ENCODE peak calls at places on chromosomes 7 and 10, in eight cellular contexts. W is IMR-90; L is OCI-LY7; J is CD4-positive, alpha-beta T cell; C is lower lobe of right lung; X is A549; B is GM13977; S is heart left ventricle. O is an unnamed sample.

GRCh38 chr7:129607471-129608120 is 3.9 kb upstream of the NRF1 start:
- DNase-seq in W (no peak), L (peak), J (peak), C (no peak), X (peak), B (peak), S (no peak), O (peak)

GRCh38 chr10:122864901-122865300 is 14.5 kb downstream of the FAM24B start:
- DNase-seq in W (peak), L (no peak), J (no peak), C (no peak), X (peak), B (no peak), S (no peak), O (no peak)

GRCh38 chr10:83023647-83024046 is 1115.7 kb upstream of the GHITM start:
- DNase-seq in W (no peak), L (no peak), J (no peak), C (no peak), X (no peak), B (no peak), S (no peak), O (no peak)

GRCh38 chr7:110119883-110120581 is 970.9 kb upstream of the LRRN3 start:
- DNase-seq in W (peak), L (no peak), J (no peak), C (no peak), X (no peak), B (no peak), S (no peak), O (no peak)

GRCh38 chr7:8259586-8260222 is 2.3 kb downstream of the ICA1 start:
- DNase-seq in W (no peak), L (no peak), J (no peak), C (no peak), X (no peak), B (no peak), S (no peak), O (no peak)

GRCh38 chr10:9081988-9082387 is 1027.5 kb downstream of the GATA3 start:
- DNase-seq in W (no peak), L (no peak), J (no peak), C (no peak), X (no peak), B (no peak), S (no peak), O (peak)

GRCh38 chr10:21261705-21262285 is 263.7 kb downstream of the SKIDA1 start:
- DNase-seq in W (no peak), L (no peak), J (no peak), C (no peak), X (no peak), B (no peak), S (no peak), O (no peak)

GRCh38 chr10:4812952-4813351 is 13.1 kb upstream of the AKR1E2 start:
- DNase-seq in W (peak), L (no peak), J (no peak), C (no peak), X (peak), B (no peak), S (no peak), O (no peak)

GRCh38 chr10:23472181-23472580 is 33.3 kb downstream of the OTUD1 start:
- DNase-seq in W (no peak), L (no peak), J (no peak), C (no peak), X (no peak), B (no peak), S (no peak), O (no peak)

GRCh38 chr10:29648983-29649268 is 14.2 kb upstream of the SVIL start:
- DNase-seq in W (peak), L (no peak), J (no peak), C (no peak), X (no peak), B (no peak), S (no peak), O (no peak)

GRCh38 chr10:49611815-49612512 is 1.9 kb downstream of the SLC18A3 start:
- DNase-seq in W (no peak), L (no peak), J (no peak), C (no peak), X (no peak), B (peak), S (peak), O (no peak)

GRCh38 chr7:82443801-82444219 is 233 bp upstream of the CACNA2D1 start:
- DNase-seq in W (peak), L (no peak), J (no peak), C (peak), X (peak), B (peak), S (peak), O (no peak)

GRCh38 chr10:7652121-7652520 is 14.6 kb downstream of the ITIH5 start:
- DNase-seq in W (no peak), L (no peak), J (no peak), C (no peak), X (no peak), B (no peak), S (no peak), O (no peak)

GRCh38 chr7:94696981-94697670 is 41.2 kb upstream of the SGCE start:
- DNase-seq in W (peak), L (no peak), J (no peak), C (no peak), X (peak), B (no peak), S (peak), O (no peak)

GRCh38 chr10:72738476-72738875 is 46.5 kb downstream of the MCU start:
- DNase-seq in W (no peak), L (no peak), J (no peak), C (no peak), X (no peak), B (no peak), S (no peak), O (no peak)

GRCh38 chr7:14195896-14196295 is 206.4 kb upstream of the ETV1 start:
- DNase-seq in W (no peak), L (no peak), J (no peak), C (no peak), X (no peak), B (no peak), S (no peak), O (no peak)

GRCh38 chr7:51455513-51455912 is 138.9 kb upstream of the COBL start:
- DNase-seq in W (no peak), L (no peak), J (no peak), C (no peak), X (no peak), B (no peak), S (no peak), O (no peak)

GRCh38 chr10:117865945-117866344 is 180.8 kb downstream of the RAB11FIP2 start:
- DNase-seq in W (no peak), L (no peak), J (no peak), C (no peak), X (no peak), B (no peak), S (no peak), O (no peak)

GRCh38 chr10:124608093-124608721 is 136.0 kb downstream of the FAM53B start:
- DNase-seq in W (no peak), L (no peak), J (no peak), C (no peak), X (no peak), B (no peak), S (no peak), O (no peak)

GRCh38 chr10:122294511-122295422 is 23.7 kb downstream of the BTBD16 start:
- DNase-seq in W (no peak), L (no peak), J (no peak), C (no peak), X (no peak), B (no peak), S (no peak), O (no peak)

GRCh38 chr7:18040196-18040595 is 12.6 kb upstream of the PRPS1L1 start:
- DNase-seq in W (peak), L (no peak), J (no peak), C (no peak), X (no peak), B (no peak), S (no peak), O (no peak)

GRCh38 chr10:132434405-132435005 is 37.5 kb downstream of the PWWP2B start:
- DNase-seq in W (no peak), L (peak), J (no peak), C (peak), X (no peak), B (no peak), S (peak), O (peak)

GRCh38 chr7:50185951-50186697 is 93.1 kb upstream of the ZPBP start:
- DNase-seq in W (no peak), L (no peak), J (no peak), C (no peak), X (no peak), B (no peak), S (no peak), O (no peak)

GRCh38 chr7:155203882-155204691 is 93.6 kb upstream of the INSIG1 start:
- DNase-seq in W (no peak), L (no peak), J (no peak), C (no peak), X (no peak), B (no peak), S (no peak), O (no peak)

GRCh38 chr10:15588635-15589081 is 131.1 kb downstream of the ITGA8 start:
- DNase-seq in W (no peak), L (no peak), J (no peak), C (no peak), X (no peak), B (no peak), S (no peak), O (no peak)

GRCh38 chr7:131836733-131837132 is 280.3 kb upstream of the PODXL start:
- DNase-seq in W (no peak), L (no peak), J (no peak), C (no peak), X (no peak), B (no peak), S (no peak), O (no peak)

GRCh38 chr7:151705744-151706567 is 171.0 kb downstream of the PRKAG2 start:
- DNase-seq in W (peak), L (peak), J (no peak), C (peak), X (peak), B (peak), S (no peak), O (peak)

GRCh38 chr10:125538947-125539649 is 143.9 kb downstream of the TEX36 start:
- DNase-seq in W (no peak), L (no peak), J (no peak), C (no peak), X (no peak), B (no peak), S (peak), O (no peak)

GRCh38 chr7:114944742-114945625 is 23.1 kb downstream of the MDFIC start:
- DNase-seq in W (peak), L (no peak), J (no peak), C (peak), X (no peak), B (no peak), S (peak), O (no peak)

DNA sequence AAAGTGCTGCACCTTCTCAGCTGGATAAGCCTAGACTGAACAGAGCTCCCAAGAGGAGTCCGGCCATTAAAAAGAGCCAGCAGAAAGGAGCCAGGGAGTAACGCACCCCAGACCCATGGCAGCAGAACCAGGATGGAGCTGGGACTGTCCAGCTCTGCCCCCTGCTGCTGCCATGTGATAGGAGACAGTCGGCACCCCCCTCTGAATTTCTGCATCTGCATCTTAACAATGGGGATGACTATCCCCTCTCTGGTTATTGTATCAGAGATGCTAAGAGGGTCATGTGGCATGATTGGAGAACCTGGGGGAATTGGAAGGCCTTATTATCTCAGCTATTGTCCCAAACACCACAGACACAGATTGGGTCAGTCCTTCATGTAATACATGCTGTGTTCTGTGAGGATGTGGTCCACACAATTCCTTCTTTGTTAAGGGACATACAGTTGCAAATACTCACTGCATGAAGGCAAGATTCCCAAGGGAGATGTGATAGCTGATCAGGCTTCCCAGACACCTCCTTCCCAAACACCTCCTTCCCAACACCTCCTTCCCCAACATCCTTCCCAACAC is 29.3 kb downstream of the PLEKHS1 start:
- DNase-seq in W (no peak), L (no peak), J (no peak), C (no peak), X (no peak), B (no peak), S (no peak), O (peak)
- TF ChIP-seq CTCF in W (no peak), L (no peak), J (no peak), C (no peak), X (no peak), B (peak), S (no peak), O (no peak)

DNA sequence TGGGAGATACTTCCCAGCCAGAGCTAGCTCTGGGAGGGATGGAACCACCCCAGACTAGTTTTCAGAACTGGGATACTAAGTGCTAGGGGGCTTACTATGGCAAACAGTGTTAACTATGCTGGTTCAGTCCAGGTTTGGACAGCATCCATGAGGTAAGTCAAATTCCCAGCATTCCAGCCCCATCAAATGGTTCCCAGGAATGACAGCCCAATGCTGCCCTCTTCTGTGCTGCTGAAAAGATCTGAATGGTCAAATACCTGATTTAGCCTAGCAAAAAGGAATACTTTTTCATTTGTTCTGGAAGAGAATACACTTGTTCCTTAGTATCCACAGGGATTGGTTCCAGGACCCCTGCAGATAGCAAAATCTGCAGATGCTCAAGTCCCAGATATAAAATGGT is 141.8 kb upstream of the CCDC6 start:
- DNase-seq in W (no peak), L (no peak), J (no peak), C (no peak), X (no peak), B (no peak), S (no peak), O (no peak)
- TF ChIP-seq CTCF in W (peak), L (peak), J (no peak), C (peak), X (peak), B (peak), S (peak), O (no peak)

GRCh38 chr7:30226593-30227268 is 57.7 kb upstream of the ZNRF2 start:
- DNase-seq in W (no peak), L (no peak), J (no peak), C (peak), X (peak), B (no peak), S (no peak), O (no peak)
- TF ChIP-seq CTCF in W (no peak), L (peak), J (no peak), C (peak), X (peak), B (no peak), S (no peak), O (no peak)

DNA sequence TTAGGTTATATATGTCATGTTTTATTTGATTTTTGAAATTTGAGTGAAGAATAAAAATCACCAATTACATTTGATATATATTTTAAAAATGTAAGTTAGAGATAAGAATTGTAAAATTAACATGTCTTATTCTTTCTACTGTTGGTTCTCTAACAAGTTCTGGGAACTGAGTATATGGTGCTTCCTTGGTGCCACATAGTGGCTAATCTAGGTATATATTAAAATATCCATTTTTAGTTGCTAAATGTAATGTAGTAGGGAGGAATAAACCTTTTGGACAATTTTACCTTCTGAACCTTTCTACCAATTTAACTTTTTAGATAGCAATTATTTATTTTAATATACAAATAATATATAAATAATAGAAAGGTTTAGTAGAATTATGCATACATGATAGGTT is 17.5 kb downstream of the CFAP69 start:
- DNase-seq in W (peak), L (peak), J (no peak), C (no peak), X (peak), B (peak), S (no peak), O (no peak)
- TF ChIP-seq CTCF in W (peak), L (peak), J (peak), C (peak), X (peak), B (peak), S (peak), O (peak)

GRCh38 chr7:96427143-96427542 is 105.2 kb upstream of the SLC25A13 start:
- DNase-seq in W (no peak), L (no peak), J (no peak), C (no peak), X (no peak), B (no peak), S (no peak), O (no peak)
- TF ChIP-seq CTCF in W (no peak), L (no peak), J (no peak), C (no peak), X (no peak), B (no peak), S (no peak), O (no peak)

GRCh38 chr7:78768859-78769258 is 684.6 kb downstream of the MAGI2 start:
- DNase-seq in W (no peak), L (no peak), J (no peak), C (no peak), X (no peak), B (no peak), S (no peak), O (no peak)
- TF ChIP-seq CTCF in W (no peak), L (no peak), J (no peak), C (no peak), X (no peak), B (no peak), S (no peak), O (no peak)

GRCh38 chr7:75739796-75740672 is 1.3 kb upstream of the HIP1 start:
- DNase-seq in W (peak), L (peak), J (no peak), C (no peak), X (no peak), B (peak), S (no peak), O (peak)

GRCh38 chr7:75737856-75738603 is 711 bp downstream of the HIP1 start:
- DNase-seq in W (no peak), L (peak), J (no peak), C (no peak), X (no peak), B (no peak), S (peak), O (no peak)

GRCh38 chr7:75740846-75741497 is 2.2 kb upstream of the HIP1 start:
- DNase-seq in W (no peak), L (peak), J (no peak), C (peak), X (no peak), B (peak), S (peak), O (no peak)

GRCh38 chr7:75738604-75738974 is at the start of gene HIP1:
- DNase-seq in W (no peak), L (no peak), J (no peak), C (no peak), X (no peak), B (no peak), S (no peak), O (no peak)

DNA sequence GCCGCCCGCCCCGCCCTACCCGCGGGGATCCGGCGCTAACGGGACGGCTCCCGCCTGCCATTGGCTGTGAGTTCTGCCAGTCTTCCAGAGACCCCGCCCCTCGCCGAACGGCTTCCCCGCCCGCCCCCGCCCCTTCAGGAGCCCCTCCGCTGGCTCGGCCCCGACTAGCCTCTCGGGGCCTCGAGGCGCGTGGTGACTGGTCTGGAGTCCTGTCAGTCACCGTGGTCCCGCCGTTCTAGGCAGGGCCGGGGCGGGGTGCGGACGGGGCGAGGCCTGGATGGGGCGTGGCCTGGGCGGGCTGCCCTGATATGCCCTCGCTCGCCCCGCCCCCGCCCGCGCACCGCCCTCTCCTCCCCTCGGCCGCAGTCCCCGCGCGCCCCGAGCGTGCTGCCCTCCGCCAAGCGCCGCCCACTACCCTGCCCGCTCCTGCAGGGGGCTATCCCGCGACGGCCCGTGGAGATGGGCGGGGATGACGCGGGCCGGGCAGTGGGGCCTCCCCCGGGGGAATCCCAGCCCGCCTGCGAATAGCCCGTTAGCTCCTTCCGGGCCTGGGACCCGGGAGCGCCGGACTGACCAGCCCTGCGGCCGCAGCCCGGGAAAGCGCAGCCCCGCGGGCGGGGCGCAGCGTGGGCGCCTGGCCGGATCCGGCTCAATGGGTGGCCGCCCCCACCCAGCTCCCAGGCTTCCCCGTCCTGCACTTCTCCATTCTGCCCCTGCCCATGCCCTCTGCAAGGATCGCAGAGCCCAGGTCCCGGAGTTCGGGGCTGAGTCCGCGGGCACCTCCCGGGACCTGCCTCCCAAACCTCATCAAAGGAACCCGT is 444 bp upstream of the HIP1 start:
- DNase-seq in W (peak), L (peak), J (peak), C (peak), X (peak), B (peak), S (peak), O (peak)
- TF ChIP-seq CTCF in W (no peak), L (no peak), J (no peak), C (no peak), X (no peak), B (no peak), S (peak), O (no peak)

O was measured in activated CD8-positive, alpha-beta T cell treated with anti-CD3 and anti-CD28 coated beads for 36 hours.